ENCODE peak calls at places on chromosomes 1 and 21, in ten cellular contexts. O is progenitor cell of endocrine pancreas; V is PC-9; I is activated naive CD4-positive, alpha-beta T cell treated with anti-CD3 and anti-CD28 coated beads for 36 hours; U is mucosa of gallbladder; H is endodermal cell; R is activated CD4-positive, alpha-beta T cell treated with anti-CD3 and anti-CD28 coated beads, Interleukin-2, amount 50 U/mL, for 1 hour; Y is amniotic epithelial cell; D is H54; T is foreskin keratinocyte. L is an unnamed sample.

GRCh38 chr1:62245201-62245600 is 50.6 kb downstream of the L1TD1 start:
- DNase-seq in O (no peak), V (no peak), I (no peak), U (no peak), H (no peak), R (no peak), Y (no peak), D (peak; percentile 49), T (no peak), L (no peak)

GRCh38 chr1:181772714-181773113 is 288.8 kb downstream of the ZNF648 start:
- DNase-seq in O (no peak), V (no peak), I (no peak), U (no peak), H (no peak), R (no peak), Y (no peak), D (no peak), T (no peak), L (no peak)

GRCh38 chr1:167043752-167044488 is 46.3 kb downstream of the GPA33 start:
- DNase-seq in O (no peak), V (peak; percentile 50), I (peak; percentile 88), U (peak; percentile 67), H (peak; percentile 66), R (peak; percentile 56), Y (peak; percentile 50), D (peak; percentile 68), T (no peak), L (no peak)

GRCh38 chr1:65264197-65264929 is 45.0 kb upstream of the DNAJC6 start:
- DNase-seq in O (no peak), V (no peak), I (peak; percentile 22), U (peak; percentile 21), H (peak; percentile 88), R (no peak), Y (peak; percentile 56), D (peak; percentile 44), T (no peak), L (no peak)

GRCh38 chr1:145901312-145902021 is 8.4 kb downstream of the ITGA10 start:
- DNase-seq in O (no peak), V (no peak), I (no peak), U (no peak), H (peak; percentile 69), R (no peak), Y (no peak), D (no peak), T (no peak), L (no peak)

GRCh38 chr1:98761238-98761637 is 99.7 kb downstream of the SNX7 start:
- DNase-seq in O (no peak), V (no peak), I (no peak), U (no peak), H (peak; percentile 67), R (no peak), Y (peak; percentile 6), D (no peak), T (no peak), L (no peak)

GRCh38 chr1:224852901-224853568 is 76.4 kb upstream of the DNAH14 start:
- DNase-seq in O (no peak), V (no peak), I (no peak), U (no peak), H (no peak), R (no peak), Y (peak; percentile 70), D (peak; percentile 19), T (no peak), L (peak; percentile 6)

GRCh38 chr1:164748253-164748899 is 189.4 kb downstream of the PBX1 start:
- DNase-seq in O (no peak), V (peak; percentile 97), I (no peak), U (peak; percentile 51), H (no peak), R (no peak), Y (peak; percentile 100), D (no peak), T (no peak), L (no peak)

GRCh38 chr1:232699814-232700213 is 69.9 kb upstream of the SIPA1L2 start:
- DNase-seq in O (no peak), V (no peak), I (no peak), U (no peak), H (no peak), R (no peak), Y (peak; percentile 19), D (no peak), T (no peak), L (no peak)

GRCh38 chr21:8990326-8991087 is 1530.9 kb upstream of the TPTE start:
- DNase-seq in O (no peak), V (peak; percentile 33), I (no peak), U (no peak), H (peak; percentile 54), R (no peak), Y (no peak), D (no peak), T (no peak), L (no peak)

L was measured in epithelial cell of prostate.